ENCODE peak calls at places on chromosome 14, in nine cellular contexts. One of them, this sample, is unnamed.

GRCh38 chr14:74240794-74241610 is 1.8 kb downstream of the VSX2 start:
- DNase-seq in HCT116: no peak
- DNase-seq in K562: no peak
- DNase-seq in H1: peak
- DNase-seq in HepG2: no peak
- DNase-seq in upper lobe of left lung: no peak
- DNase-seq in stomach: no peak
- DNase-seq in GM12878: no peak
- DNase-seq in SK-N-SH: peak
- DNase-seq in this sample: no peak

GRCh38 chr14:38605193-38606114 is 349.6 kb upstream of the CLEC14A start:
- DNase-seq in HepG2: peak
- DNase-seq in SK-N-SH: no peak
- DNase-seq in HCT116: no peak
- DNase-seq in H1: no peak
- DNase-seq in K562: no peak
- DNase-seq in GM12878: no peak
- DNase-seq in stomach: no peak
- DNase-seq in upper lobe of left lung: no peak
- DNase-seq in this sample: no peak

GRCh38 chr14:91237219-91237618 is 7.3 kb downstream of the GPR68 start:
- DNase-seq in stomach: no peak
- DNase-seq in upper lobe of left lung: no peak
- DNase-seq in K562: no peak
- DNase-seq in HepG2: no peak
- DNase-seq in GM12878: no peak
- DNase-seq in HCT116: no peak
- DNase-seq in H1: no peak
- DNase-seq in SK-N-SH: no peak
- DNase-seq in this sample: no peak

GRCh38 chr14:105488781-105489606 is 2.1 kb upstream of the TEDC1 start:
- DNase-seq in upper lobe of left lung: no peak
- DNase-seq in HepG2: no peak
- DNase-seq in K562: no peak
- DNase-seq in stomach: no peak
- DNase-seq in GM12878: no peak
- DNase-seq in SK-N-SH: no peak
- DNase-seq in H1: no peak
- DNase-seq in HCT116: no peak
- DNase-seq in this sample: no peak

GRCh38 chr14:31763041-31763440 is 201.8 kb downstream of the NUBPL start:
- DNase-seq in stomach: no peak
- DNase-seq in H1: no peak
- DNase-seq in upper lobe of left lung: no peak
- DNase-seq in GM12878: no peak
- DNase-seq in SK-N-SH: no peak
- DNase-seq in K562: no peak
- DNase-seq in HepG2: no peak
- DNase-seq in HCT116: no peak
- DNase-seq in this sample: no peak

GRCh38 chr14:73462078-73462715 is 3.9 kb upstream of the NUMB start:
- DNase-seq in stomach: peak
- DNase-seq in H1: no peak
- DNase-seq in K562: peak
- DNase-seq in GM12878: no peak
- DNase-seq in upper lobe of left lung: peak
- DNase-seq in HepG2: peak
- DNase-seq in SK-N-SH: peak
- DNase-seq in HCT116: no peak
- DNase-seq in this sample: no peak

GRCh38 chr14:93033983-93034670 is 81.6 kb downstream of the ITPK1 start:
- DNase-seq in upper lobe of left lung: no peak
- DNase-seq in SK-N-SH: peak
- DNase-seq in HCT116: no peak
- DNase-seq in H1: no peak
- DNase-seq in HepG2: no peak
- DNase-seq in K562: peak
- DNase-seq in GM12878: no peak
- DNase-seq in stomach: no peak
- DNase-seq in this sample: peak

GRCh38 chr14:101352567-101352966 is 208.7 kb upstream of the DIO3 start:
- DNase-seq in GM12878: no peak
- DNase-seq in SK-N-SH: no peak
- DNase-seq in HCT116: no peak
- DNase-seq in H1: peak
- DNase-seq in stomach: peak
- DNase-seq in K562: no peak
- DNase-seq in HepG2: no peak
- DNase-seq in upper lobe of left lung: no peak
- DNase-seq in this sample: no peak

GRCh38 chr14:50233335-50234250 is 2.2 kb upstream of the SOS2 start:
- DNase-seq in stomach: no peak
- DNase-seq in H1: no peak
- DNase-seq in SK-N-SH: no peak
- DNase-seq in HCT116: no peak
- DNase-seq in HepG2: peak
- DNase-seq in K562: no peak
- DNase-seq in GM12878: no peak
- DNase-seq in upper lobe of left lung: no peak
- DNase-seq in this sample: no peak

GRCh38 chr14:60512952-60513554 is 4.1 kb downstream of the SIX6 start:
- DNase-seq in HCT116: no peak
- DNase-seq in K562: no peak
- DNase-seq in HepG2: no peak
- DNase-seq in GM12878: no peak
- DNase-seq in upper lobe of left lung: no peak
- DNase-seq in H1: peak
- DNase-seq in stomach: no peak
- DNase-seq in SK-N-SH: no peak
- DNase-seq in this sample: no peak

GRCh38 chr14:61362072-61362750 is 40.8 kb downstream of the PRKCH start:
- DNase-seq in GM12878: no peak
- DNase-seq in H1: no peak
- DNase-seq in SK-N-SH: no peak
- DNase-seq in HCT116: no peak
- DNase-seq in HepG2: no peak
- DNase-seq in stomach: no peak
- DNase-seq in upper lobe of left lung: no peak
- DNase-seq in K562: no peak
- DNase-seq in this sample: no peak

GRCh38 chr14:92352158-92352985 is 29.4 kb downstream of the SLC24A4 start:
- DNase-seq in upper lobe of left lung: peak
- DNase-seq in SK-N-SH: no peak
- DNase-seq in HCT116: peak
- DNase-seq in HepG2: peak
- DNase-seq in GM12878: no peak
- DNase-seq in stomach: no peak
- DNase-seq in H1: peak
- DNase-seq in K562: peak
- DNase-seq in this sample: no peak

GRCh38 chr14:73125169-73125588 is 11.1 kb upstream of the PSEN1 start:
- DNase-seq in GM12878: no peak
- DNase-seq in stomach: no peak
- DNase-seq in H1: no peak
- DNase-seq in HepG2: no peak
- DNase-seq in upper lobe of left lung: no peak
- DNase-seq in HCT116: no peak
- DNase-seq in SK-N-SH: no peak
- DNase-seq in K562: no peak
- DNase-seq in this sample: no peak

DNA sequence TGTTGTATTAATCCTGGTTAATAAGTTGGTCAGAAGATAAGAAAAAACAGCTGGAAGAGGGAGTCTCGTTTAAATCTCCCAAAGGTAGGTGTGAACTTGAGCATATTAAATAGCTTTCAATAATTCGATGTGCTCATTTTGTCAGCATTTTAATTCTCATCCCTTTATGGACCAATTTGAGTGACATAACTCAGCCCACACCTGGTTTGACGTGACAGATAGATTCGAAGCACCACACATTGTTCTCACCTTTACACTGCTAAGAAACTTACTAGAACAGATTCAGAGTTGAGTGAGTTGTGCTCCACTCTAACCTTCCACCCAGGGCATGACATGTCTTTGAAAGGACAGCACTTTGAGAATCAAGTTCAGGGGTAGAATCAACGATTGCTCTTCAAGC is 161.4 kb upstream of the GZMB start:
- DNase-seq in K562: no peak
- DNase-seq in GM12878: no peak
- DNase-seq in stomach: no peak
- DNase-seq in HepG2: no peak
- DNase-seq in upper lobe of left lung: no peak
- DNase-seq in H1: no peak
- DNase-seq in HCT116: no peak
- DNase-seq in SK-N-SH: no peak
- DNase-seq in this sample: no peak
- TF ChIP-seq POLR2AphosphoS5 in K562: no peak
- TF ChIP-seq POLR2AphosphoS5 in GM12878: no peak
- TF ChIP-seq POLR2AphosphoS5 in stomach: no peak
- TF ChIP-seq POLR2AphosphoS5 in HepG2: no peak
- TF ChIP-seq POLR2AphosphoS5 in upper lobe of left lung: no peak
- TF ChIP-seq POLR2AphosphoS5 in H1: no peak
- TF ChIP-seq POLR2AphosphoS5 in HCT116: no peak
- TF ChIP-seq POLR2AphosphoS5 in SK-N-SH: no peak
- TF ChIP-seq POLR2AphosphoS5 in this sample: no peak

DNA sequence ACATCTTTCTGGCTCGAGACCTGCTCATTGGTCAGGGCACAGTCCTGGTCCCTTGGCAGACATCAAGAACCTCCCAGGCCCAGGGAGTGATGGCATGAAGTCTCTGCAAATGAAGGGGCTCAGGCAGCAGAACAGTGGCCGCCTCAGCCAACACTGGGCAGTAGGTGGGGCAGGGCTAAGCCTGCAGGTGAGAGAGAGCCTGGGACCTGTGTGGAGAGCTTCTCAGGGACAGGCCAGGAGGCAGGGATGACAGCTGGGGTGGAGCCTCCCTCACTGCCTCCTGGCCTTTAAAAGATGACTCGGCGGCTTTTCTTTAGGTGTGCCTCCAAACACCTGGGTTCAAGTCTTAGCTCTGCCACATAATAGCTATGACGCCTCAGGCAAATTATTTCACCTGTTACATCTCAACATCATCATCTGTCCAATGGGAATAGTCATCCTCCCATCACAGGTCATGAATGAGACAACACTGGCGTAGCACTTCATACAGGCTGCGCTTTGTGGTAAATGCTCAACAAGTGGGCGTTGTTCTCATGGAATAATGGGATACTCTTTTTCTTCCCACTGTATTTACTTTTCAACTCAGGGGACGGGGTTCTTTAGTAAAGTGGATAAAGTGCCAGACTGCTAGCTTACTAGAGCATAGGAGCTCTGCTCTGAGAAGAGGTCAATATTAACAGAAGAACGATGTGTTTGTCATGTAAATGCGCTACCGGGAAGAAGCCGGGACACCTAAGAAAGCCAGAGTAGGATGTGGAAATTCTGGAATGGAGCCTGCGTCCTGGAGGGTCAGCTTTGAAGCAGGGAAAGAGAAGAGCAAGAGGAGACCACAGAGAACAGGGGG is 277.4 kb downstream of the FOXN3 start:
- DNase-seq in upper lobe of left lung: no peak
- DNase-seq in SK-N-SH: no peak
- DNase-seq in GM12878: no peak
- DNase-seq in K562: no peak
- DNase-seq in H1: no peak
- DNase-seq in stomach: no peak
- DNase-seq in HepG2: peak
- DNase-seq in HCT116: no peak
- DNase-seq in this sample: no peak
- TF ChIP-seq POLR2AphosphoS5 in upper lobe of left lung: no peak
- TF ChIP-seq POLR2AphosphoS5 in SK-N-SH: no peak
- TF ChIP-seq POLR2AphosphoS5 in GM12878: no peak
- TF ChIP-seq POLR2AphosphoS5 in K562: no peak
- TF ChIP-seq POLR2AphosphoS5 in H1: no peak
- TF ChIP-seq POLR2AphosphoS5 in stomach: no peak
- TF ChIP-seq POLR2AphosphoS5 in HepG2: no peak
- TF ChIP-seq POLR2AphosphoS5 in HCT116: no peak
- TF ChIP-seq POLR2AphosphoS5 in this sample: no peak

GRCh38 chr14:68894123-68894522 is 85.0 kb downstream of the ACTN1 start:
- DNase-seq in H1: no peak
- DNase-seq in SK-N-SH: no peak
- DNase-seq in stomach: no peak
- DNase-seq in upper lobe of left lung: no peak
- DNase-seq in K562: no peak
- DNase-seq in HepG2: no peak
- DNase-seq in HCT116: no peak
- DNase-seq in GM12878: no peak
- DNase-seq in this sample: no peak
- TF ChIP-seq POLR2AphosphoS5 in H1: no peak
- TF ChIP-seq POLR2AphosphoS5 in SK-N-SH: no peak
- TF ChIP-seq POLR2AphosphoS5 in stomach: peak
- TF ChIP-seq POLR2AphosphoS5 in upper lobe of left lung: no peak
- TF ChIP-seq POLR2AphosphoS5 in K562: no peak
- TF ChIP-seq POLR2AphosphoS5 in HepG2: no peak
- TF ChIP-seq POLR2AphosphoS5 in HCT116: no peak
- TF ChIP-seq POLR2AphosphoS5 in GM12878: no peak
- TF ChIP-seq POLR2AphosphoS5 in this sample: no peak

GRCh38 chr14:55355922-55356321 is 55.7 kb downstream of the ATG14 start:
- DNase-seq in H1: peak
- DNase-seq in SK-N-SH: no peak
- DNase-seq in HepG2: no peak
- DNase-seq in K562: no peak
- DNase-seq in GM12878: no peak
- DNase-seq in HCT116: no peak
- DNase-seq in upper lobe of left lung: no peak
- DNase-seq in stomach: no peak
- DNase-seq in this sample: no peak

GRCh38 chr14:55353686-55354467 is 57.8 kb downstream of the ATG14 start:
- DNase-seq in SK-N-SH: no peak
- DNase-seq in GM12878: no peak
- DNase-seq in H1: peak
- DNase-seq in stomach: no peak
- DNase-seq in HCT116: peak
- DNase-seq in K562: no peak
- DNase-seq in HepG2: no peak
- DNase-seq in upper lobe of left lung: no peak
- DNase-seq in this sample: no peak

GRCh38 chr14:55354500-55354899 is 57.1 kb downstream of the ATG14 start:
- DNase-seq in stomach: peak
- DNase-seq in HepG2: peak
- DNase-seq in K562: peak
- DNase-seq in HCT116: peak
- DNase-seq in upper lobe of left lung: peak
- DNase-seq in SK-N-SH: peak
- DNase-seq in H1: peak
- DNase-seq in GM12878: no peak
- DNase-seq in this sample: no peak

GRCh38 chr14:55359307-55359706 is 52.3 kb downstream of the ATG14 start:
- DNase-seq in HCT116: no peak
- DNase-seq in SK-N-SH: no peak
- DNase-seq in K562: no peak
- DNase-seq in GM12878: no peak
- DNase-seq in stomach: no peak
- DNase-seq in H1: no peak
- DNase-seq in HepG2: no peak
- DNase-seq in upper lobe of left lung: no peak
- DNase-seq in this sample: no peak

DNA sequence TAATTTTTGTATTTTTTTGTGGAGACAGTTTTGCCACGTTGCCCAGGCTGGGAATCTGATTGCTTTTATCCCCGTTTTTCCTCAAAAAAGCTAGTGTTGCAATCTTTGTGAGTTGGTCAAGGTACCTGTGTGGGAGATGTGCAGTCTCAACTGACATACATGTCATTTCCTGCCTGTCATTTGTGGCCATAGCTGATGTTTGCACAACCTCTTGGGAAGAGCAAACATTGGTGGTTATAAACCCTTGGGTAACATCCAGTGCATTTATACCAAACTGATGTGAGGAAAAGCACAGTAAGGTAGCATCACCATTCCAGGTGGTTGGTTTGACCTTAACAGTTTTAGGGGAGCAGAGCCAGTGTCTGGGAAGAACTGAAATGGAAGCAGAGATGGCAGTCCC is 54.7 kb downstream of the ATG14 start:
- DNase-seq in upper lobe of left lung: no peak
- DNase-seq in HCT116: no peak
- DNase-seq in SK-N-SH: no peak
- DNase-seq in H1: peak
- DNase-seq in GM12878: no peak
- DNase-seq in K562: no peak
- DNase-seq in HepG2: peak
- DNase-seq in stomach: no peak
- DNase-seq in this sample: no peak
- TF ChIP-seq POLR2AphosphoS5 in upper lobe of left lung: no peak
- TF ChIP-seq POLR2AphosphoS5 in HCT116: no peak
- TF ChIP-seq POLR2AphosphoS5 in SK-N-SH: no peak
- TF ChIP-seq POLR2AphosphoS5 in H1: no peak
- TF ChIP-seq POLR2AphosphoS5 in GM12878: no peak
- TF ChIP-seq POLR2AphosphoS5 in K562: no peak
- TF ChIP-seq POLR2AphosphoS5 in HepG2: no peak
- TF ChIP-seq POLR2AphosphoS5 in stomach: no peak
- TF ChIP-seq POLR2AphosphoS5 in this sample: no peak

This sample was measured in GM12891.